ENCODE peak calls at places on chromosomes 11 and 22, in ten cellular contexts. One of them, this sample, is unnamed.

GRCh38 chr11:75031224-75031753 is 42.6 kb downstream of the NEU3 start:
- DNase-seq in AML-193: no peak
- DNase-seq in activated T-helper 1 cell treated with Interleukin-2 at 50 U/mL for 16 hours: no peak
- DNase-seq in neural progenitor cell: no peak
- DNase-seq in GOT3: no peak
- DNase-seq in tibial nerve: no peak
- DNase-seq in naive thymus-derived CD4-positive, alpha-beta T cell: no peak
- DNase-seq in hippocampal formation: no peak
- DNase-seq in A172: peak
- DNase-seq in NCI-H1092: no peak
- DNase-seq in this sample: peak

GRCh38 chr11:8262552-8263108 is 1.0 kb downstream of the LMO1 start:
- DNase-seq in NCI-H1092: peak
- DNase-seq in neural progenitor cell: peak
- DNase-seq in hippocampal formation: no peak
- DNase-seq in AML-193: no peak
- DNase-seq in A172: no peak
- DNase-seq in tibial nerve: no peak
- DNase-seq in naive thymus-derived CD4-positive, alpha-beta T cell: no peak
- DNase-seq in GOT3: no peak
- DNase-seq in activated T-helper 1 cell treated with Interleukin-2 at 50 U/mL for 16 hours: no peak
- DNase-seq in this sample: peak

GRCh38 chr11:130588471-130588870 is 140.0 kb downstream of the ADAMTS15 start:
- DNase-seq in AML-193: no peak
- DNase-seq in A172: no peak
- DNase-seq in activated T-helper 1 cell treated with Interleukin-2 at 50 U/mL for 16 hours: no peak
- DNase-seq in naive thymus-derived CD4-positive, alpha-beta T cell: no peak
- DNase-seq in tibial nerve: no peak
- DNase-seq in GOT3: no peak
- DNase-seq in NCI-H1092: no peak
- DNase-seq in hippocampal formation: no peak
- DNase-seq in neural progenitor cell: no peak
- DNase-seq in this sample: peak

GRCh38 chr11:63015521-63016215 is at the start of gene SLC22A8:
- DNase-seq in hippocampal formation: no peak
- DNase-seq in tibial nerve: no peak
- DNase-seq in neural progenitor cell: peak
- DNase-seq in GOT3: no peak
- DNase-seq in naive thymus-derived CD4-positive, alpha-beta T cell: no peak
- DNase-seq in NCI-H1092: no peak
- DNase-seq in A172: no peak
- DNase-seq in AML-193: no peak
- DNase-seq in activated T-helper 1 cell treated with Interleukin-2 at 50 U/mL for 16 hours: no peak
- DNase-seq in this sample: no peak

GRCh38 chr22:37843746-37844089 is 416 bp downstream of the ANKRD54 start:
- DNase-seq in NCI-H1092: peak
- DNase-seq in A172: no peak
- DNase-seq in tibial nerve: peak
- DNase-seq in GOT3: peak
- DNase-seq in hippocampal formation: no peak
- DNase-seq in AML-193: no peak
- DNase-seq in naive thymus-derived CD4-positive, alpha-beta T cell: no peak
- DNase-seq in activated T-helper 1 cell treated with Interleukin-2 at 50 U/mL for 16 hours: peak
- DNase-seq in neural progenitor cell: no peak
- DNase-seq in this sample: peak

GRCh38 chr11:117823294-117823940 is 1.1 kb downstream of the FXYD2 start:
- DNase-seq in NCI-H1092: no peak
- DNase-seq in tibial nerve: no peak
- DNase-seq in neural progenitor cell: peak
- DNase-seq in naive thymus-derived CD4-positive, alpha-beta T cell: peak
- DNase-seq in AML-193: no peak
- DNase-seq in GOT3: no peak
- DNase-seq in A172: no peak
- DNase-seq in activated T-helper 1 cell treated with Interleukin-2 at 50 U/mL for 16 hours: no peak
- DNase-seq in hippocampal formation: no peak
- DNase-seq in this sample: no peak

GRCh38 chr11:67583319-67584204 is at the start of gene GSTP1:
- DNase-seq in AML-193: peak
- DNase-seq in neural progenitor cell: peak
- DNase-seq in tibial nerve: peak
- DNase-seq in activated T-helper 1 cell treated with Interleukin-2 at 50 U/mL for 16 hours: peak
- DNase-seq in A172: peak
- DNase-seq in GOT3: peak
- DNase-seq in hippocampal formation: peak
- DNase-seq in naive thymus-derived CD4-positive, alpha-beta T cell: peak
- DNase-seq in NCI-H1092: peak
- DNase-seq in this sample: peak

GRCh38 chr22:23394525-23395326 is 185.4 kb downstream of the IGLL1 start:
- DNase-seq in tibial nerve: no peak
- DNase-seq in activated T-helper 1 cell treated with Interleukin-2 at 50 U/mL for 16 hours: no peak
- DNase-seq in NCI-H1092: no peak
- DNase-seq in GOT3: no peak
- DNase-seq in A172: no peak
- DNase-seq in naive thymus-derived CD4-positive, alpha-beta T cell: no peak
- DNase-seq in AML-193: no peak
- DNase-seq in neural progenitor cell: no peak
- DNase-seq in hippocampal formation: no peak
- DNase-seq in this sample: no peak

GRCh38 chr22:19610518-19611253 is 86.5 kb upstream of the CLDN5 start:
- DNase-seq in AML-193: no peak
- DNase-seq in hippocampal formation: no peak
- DNase-seq in NCI-H1092: no peak
- DNase-seq in naive thymus-derived CD4-positive, alpha-beta T cell: peak
- DNase-seq in A172: no peak
- DNase-seq in activated T-helper 1 cell treated with Interleukin-2 at 50 U/mL for 16 hours: no peak
- DNase-seq in GOT3: no peak
- DNase-seq in tibial nerve: no peak
- DNase-seq in neural progenitor cell: no peak
- DNase-seq in this sample: no peak

GRCh38 chr11:111329306-111330204 is 31.2 kb downstream of the POU2AF3 start:
- DNase-seq in tibial nerve: no peak
- DNase-seq in neural progenitor cell: no peak
- DNase-seq in A172: no peak
- DNase-seq in AML-193: no peak
- DNase-seq in activated T-helper 1 cell treated with Interleukin-2 at 50 U/mL for 16 hours: no peak
- DNase-seq in naive thymus-derived CD4-positive, alpha-beta T cell: no peak
- DNase-seq in NCI-H1092: no peak
- DNase-seq in hippocampal formation: peak
- DNase-seq in GOT3: no peak
- DNase-seq in this sample: no peak

GRCh38 chr11:67120881-67121710 is 2.0 kb downstream of the KDM2A start:
- DNase-seq in activated T-helper 1 cell treated with Interleukin-2 at 50 U/mL for 16 hours: no peak
- DNase-seq in neural progenitor cell: no peak
- DNase-seq in A172: peak
- DNase-seq in NCI-H1092: no peak
- DNase-seq in AML-193: peak
- DNase-seq in naive thymus-derived CD4-positive, alpha-beta T cell: no peak
- DNase-seq in hippocampal formation: no peak
- DNase-seq in GOT3: no peak
- DNase-seq in tibial nerve: no peak
- DNase-seq in this sample: peak

GRCh38 chr11:58757449-58757848 is 25.7 kb upstream of the GLYAT start:
- DNase-seq in GOT3: no peak
- DNase-seq in A172: no peak
- DNase-seq in NCI-H1092: no peak
- DNase-seq in naive thymus-derived CD4-positive, alpha-beta T cell: no peak
- DNase-seq in hippocampal formation: no peak
- DNase-seq in tibial nerve: no peak
- DNase-seq in AML-193: no peak
- DNase-seq in activated T-helper 1 cell treated with Interleukin-2 at 50 U/mL for 16 hours: no peak
- DNase-seq in neural progenitor cell: no peak
- DNase-seq in this sample: no peak

GRCh38 chr11:103736986-103737622 is 299.3 kb upstream of the DDI1 start:
- DNase-seq in activated T-helper 1 cell treated with Interleukin-2 at 50 U/mL for 16 hours: no peak
- DNase-seq in neural progenitor cell: no peak
- DNase-seq in AML-193: no peak
- DNase-seq in naive thymus-derived CD4-positive, alpha-beta T cell: no peak
- DNase-seq in A172: no peak
- DNase-seq in tibial nerve: no peak
- DNase-seq in NCI-H1092: no peak
- DNase-seq in hippocampal formation: no peak
- DNase-seq in GOT3: no peak
- DNase-seq in this sample: no peak

GRCh38 chr11:102467080-102467708 is 14.6 kb upstream of the TMEM123 start:
- DNase-seq in AML-193: no peak
- DNase-seq in naive thymus-derived CD4-positive, alpha-beta T cell: no peak
- DNase-seq in neural progenitor cell: no peak
- DNase-seq in NCI-H1092: no peak
- DNase-seq in tibial nerve: no peak
- DNase-seq in A172: no peak
- DNase-seq in GOT3: no peak
- DNase-seq in activated T-helper 1 cell treated with Interleukin-2 at 50 U/mL for 16 hours: no peak
- DNase-seq in hippocampal formation: no peak
- DNase-seq in this sample: peak

GRCh38 chr11:9787981-9788521 is 124.2 kb downstream of the SWAP70 start:
- DNase-seq in A172: peak
- DNase-seq in NCI-H1092: no peak
- DNase-seq in GOT3: no peak
- DNase-seq in naive thymus-derived CD4-positive, alpha-beta T cell: no peak
- DNase-seq in tibial nerve: peak
- DNase-seq in neural progenitor cell: no peak
- DNase-seq in hippocampal formation: no peak
- DNase-seq in AML-193: peak
- DNase-seq in activated T-helper 1 cell treated with Interleukin-2 at 50 U/mL for 16 hours: no peak
- DNase-seq in this sample: no peak

GRCh38 chr11:125348704-125349635 is 147.1 kb downstream of the FEZ1 start:
- DNase-seq in hippocampal formation: peak
- DNase-seq in GOT3: no peak
- DNase-seq in naive thymus-derived CD4-positive, alpha-beta T cell: no peak
- DNase-seq in tibial nerve: peak
- DNase-seq in neural progenitor cell: peak
- DNase-seq in NCI-H1092: peak
- DNase-seq in activated T-helper 1 cell treated with Interleukin-2 at 50 U/mL for 16 hours: no peak
- DNase-seq in A172: no peak
- DNase-seq in AML-193: no peak
- DNase-seq in this sample: peak

GRCh38 chr11:69297926-69298777 is 4.2 kb downstream of the MYEOV start:
- DNase-seq in AML-193: peak
- DNase-seq in activated T-helper 1 cell treated with Interleukin-2 at 50 U/mL for 16 hours: no peak
- DNase-seq in neural progenitor cell: no peak
- DNase-seq in GOT3: peak
- DNase-seq in NCI-H1092: no peak
- DNase-seq in naive thymus-derived CD4-positive, alpha-beta T cell: peak
- DNase-seq in A172: peak
- DNase-seq in hippocampal formation: peak
- DNase-seq in tibial nerve: peak
- DNase-seq in this sample: peak

GRCh38 chr11:106415510-106415909 is 338.0 kb downstream of the AASDHPPT start:
- DNase-seq in tibial nerve: no peak
- DNase-seq in AML-193: no peak
- DNase-seq in hippocampal formation: no peak
- DNase-seq in neural progenitor cell: no peak
- DNase-seq in GOT3: no peak
- DNase-seq in A172: no peak
- DNase-seq in activated T-helper 1 cell treated with Interleukin-2 at 50 U/mL for 16 hours: no peak
- DNase-seq in naive thymus-derived CD4-positive, alpha-beta T cell: no peak
- DNase-seq in NCI-H1092: no peak
- DNase-seq in this sample: peak

GRCh38 chr11:46352063-46352841 is 5.0 kb downstream of the DGKZ start:
- DNase-seq in tibial nerve: no peak
- DNase-seq in hippocampal formation: no peak
- DNase-seq in A172: no peak
- DNase-seq in activated T-helper 1 cell treated with Interleukin-2 at 50 U/mL for 16 hours: peak
- DNase-seq in GOT3: no peak
- DNase-seq in neural progenitor cell: peak
- DNase-seq in naive thymus-derived CD4-positive, alpha-beta T cell: peak
- DNase-seq in AML-193: peak
- DNase-seq in NCI-H1092: no peak
- DNase-seq in this sample: peak

GRCh38 chr11:113242767-113243397 is 71.5 kb upstream of the TTC12 start:
- DNase-seq in neural progenitor cell: peak
- DNase-seq in AML-193: no peak
- DNase-seq in hippocampal formation: peak
- DNase-seq in GOT3: no peak
- DNase-seq in tibial nerve: no peak
- DNase-seq in NCI-H1092: no peak
- DNase-seq in naive thymus-derived CD4-positive, alpha-beta T cell: no peak
- DNase-seq in A172: peak
- DNase-seq in activated T-helper 1 cell treated with Interleukin-2 at 50 U/mL for 16 hours: no peak
- DNase-seq in this sample: no peak